ENCODE peak calls at places on chromosome 17, in five cellular contexts. W is activated naive CD4-positive, alpha-beta T cell treated with anti-CD3 and anti-CD28 coated beads, Interleukin-2, amount 50 U/mL, for 16 hours; O is AG08395; P is skeletal muscle cell; R is cortex of kidney. I is an unnamed sample.

GRCh38 chr17:73787036-73787720 is 142.9 kb upstream of the SDK2 start:
- DNase-seq in W (no peak), O (no peak), P (no peak), R (no peak), I (no peak)

GRCh38 chr17:7403043-7403901 is 625 bp downstream of the TMEM256 start:
- DNase-seq in W (no peak), O (peak), P (no peak), R (no peak), I (no peak)

GRCh38 chr17:77365584-77366186 is 224.9 kb downstream of the SEC14L1 start:
- DNase-seq in W (peak), O (peak), P (peak), R (no peak), I (peak)

GRCh38 chr17:40320771-40321501 is 12.0 kb downstream of the RARA start:
- DNase-seq in W (peak), O (no peak), P (no peak), R (no peak), I (no peak)

GRCh38 chr17:54891176-54891821 is 9.4 kb upstream of the TOM1L1 start:
- DNase-seq in W (no peak), O (peak), P (peak), R (no peak), I (peak)

GRCh38 chr17:21375757-21376584 is at the start of gene KCNJ12:
- DNase-seq in W (no peak), O (peak), P (no peak), R (no peak), I (no peak)

GRCh38 chr17:31373150-31374082 is 18.1 kb upstream of the RAB11FIP4 start:
- DNase-seq in W (no peak), O (peak), P (peak), R (no peak), I (no peak)

GRCh38 chr17:48577946-48578615 is at the start of gene HOXB4:
- DNase-seq in W (peak), O (no peak), P (no peak), R (no peak), I (no peak)

GRCh38 chr17:32741381-32741780 is 135.5 kb downstream of the MYO1D start:
- DNase-seq in W (no peak), O (peak), P (no peak), R (no peak), I (no peak)

GRCh38 chr17:7882068-7882467 is 6.5 kb upstream of the CHD3 start:
- DNase-seq in W (peak), O (no peak), P (no peak), R (no peak), I (no peak)

GRCh38 chr17:78144736-78145641 is 1.2 kb upstream of the C17orf99 start:
- DNase-seq in W (no peak), O (no peak), P (no peak), R (no peak), I (no peak)

GRCh38 chr17:60139438-60140285 is 10.1 kb upstream of the CA4 start:
- DNase-seq in W (peak), O (peak), P (no peak), R (no peak), I (no peak)

GRCh38 chr17:64252831-64253230 is 10.2 kb downstream of the TEX2 start:
- DNase-seq in W (no peak), O (no peak), P (no peak), R (no peak), I (peak)

GRCh38 chr17:45020354-45021138 is 30.9 kb downstream of the DCAKD start:
- DNase-seq in W (no peak), O (no peak), P (no peak), R (no peak), I (no peak)

GRCh38 chr17:18033442-18034099 is 5.4 kb downstream of the ATPAF2 start:
- DNase-seq in W (peak), O (peak), P (peak), R (no peak), I (peak)

GRCh38 chr17:40317345-40317873 is 8.4 kb downstream of the RARA start:
- DNase-seq in W (peak), O (peak), P (no peak), R (no peak), I (peak)

GRCh38 chr17:17942846-17943245 is 29.4 kb downstream of the TOM1L2 start:
- DNase-seq in W (no peak), O (peak), P (no peak), R (no peak), I (no peak)

GRCh38 chr17:9982159-9982558 is 77.1 kb upstream of the RCVRN start:
- DNase-seq in W (no peak), O (no peak), P (no peak), R (no peak), I (peak)

GRCh38 chr17:49187301-49187700 is 23.1 kb downstream of the GNGT2 start:
- DNase-seq in W (no peak), O (no peak), P (no peak), R (no peak), I (no peak)

GRCh38 chr17:35918665-35919064 is 11.9 kb downstream of the RDM1 start:
- DNase-seq in W (no peak), O (no peak), P (no peak), R (no peak), I (no peak)

GRCh38 chr17:50596191-50597037 is 35.9 kb downstream of the CACNA1G start:
- DNase-seq in W (no peak), O (no peak), P (no peak), R (no peak), I (no peak)

GRCh38 chr17:8162997-8163977 is 539 bp upstream of the VAMP2 start:
- DNase-seq in W (no peak), O (no peak), P (no peak), R (no peak), I (no peak)

GRCh38 chr17:60592750-60593149 is 7.2 kb upstream of the PPM1D start:
- DNase-seq in W (no peak), O (no peak), P (no peak), R (no peak), I (no peak)

I was measured in T47D.